ENCODE peak calls at places on chromosome 5, in five cellular contexts. Q is heart right ventricle, S is epithelial cell of proximal tubule, K is AG09309, P is transverse colon. A is an unnamed sample.

GRCh38 chr5:23466401-23466886 is 41.0 kb upstream of the PRDM9 start:
- DNase-seq in K (no peak), Q (no peak), S (peak; percentile 56), P (no peak), A (no peak)

GRCh38 chr5:138610468-138611294 is 35.5 kb upstream of the HSPA9 start:
- DNase-seq in S (no peak), P (no peak), K (no peak), Q (peak; percentile 17), A (no peak)

GRCh38 chr5:6461793-6462650 is 13.4 kb downstream of the UBE2QL1 start:
- DNase-seq in P (no peak), Q (no peak), S (no peak), K (no peak), A (no peak)

GRCh38 chr5:157963244-157963643 is 104.3 kb upstream of the CLINT1 start:
- DNase-seq in Q (no peak), K (no peak), P (no peak), S (no peak), A (no peak)

GRCh38 chr5:131997026-131997726 is 14.3 kb downstream of the ACSL6 start:
- DNase-seq in Q (no peak), P (no peak), S (no peak), K (no peak), A (no peak)

GRCh38 chr5:100900796-100901731 is 2.0 kb downstream of the ST8SIA4 start:
- DNase-seq in K (no peak), P (peak; percentile 81), Q (peak; percentile 76), S (no peak), A (peak; percentile 77)

GRCh38 chr5:133611357-133612020 is 852 bp downstream of the FSTL4 start:
- DNase-seq in Q (no peak), S (no peak), P (no peak), K (no peak), A (no peak)

GRCh38 chr5:113151641-113152040 is 175.0 kb downstream of the DCP2 start:
- DNase-seq in Q (no peak), P (no peak), K (no peak), S (no peak), A (no peak)

GRCh38 chr5:32960340-32961065 is 249.4 kb downstream of the NPR3 start:
- DNase-seq in K (no peak), S (no peak), P (no peak), Q (no peak), A (no peak)

GRCh38 chr5:24633705-24634325 is 11.0 kb downstream of the CDH10 start:
- DNase-seq in S (no peak), Q (no peak), K (no peak), P (no peak), A (no peak)

GRCh38 chr5:173953528-173954090 is 35.4 kb upstream of the C5orf47 start:
- DNase-seq in K (peak; percentile 51), Q (no peak), S (no peak), P (no peak), A (no peak)

GRCh38 chr5:59351076-59351794 is 542.3 kb downstream of the PDE4D start:
- DNase-seq in Q (peak; percentile 48), P (no peak), K (no peak), S (no peak), A (no peak)

GRCh38 chr5:164266571-164266970 is 761.2 kb downstream of the MAT2B start:
- DNase-seq in K (no peak), S (no peak), Q (no peak), P (no peak), A (no peak)

GRCh38 chr5:67375606-67376005 is 179.0 kb upstream of the CD180 start:
- DNase-seq in P (no peak), Q (no peak), S (no peak), K (no peak), A (no peak)

GRCh38 chr5:154302181-154302580 is 111.6 kb downstream of the GALNT10 start:
- DNase-seq in K (no peak), S (no peak), Q (peak; percentile 69), P (no peak), A (no peak)

GRCh38 chr5:176740702-176741565 is 69.4 kb upstream of the UNC5A start:
- DNase-seq in P (no peak), Q (no peak), S (no peak), K (no peak), A (no peak)

GRCh38 chr5:91151947-91152346 is 231.2 kb downstream of the ARRDC3 start:
- DNase-seq in Q (peak; percentile 55), K (peak; percentile 76), P (peak; percentile 25), S (peak; percentile 98), A (peak; percentile 91)

GRCh38 chr5:127400946-127401670 is 110.5 kb downstream of the MEGF10 start:
- DNase-seq in Q (no peak), S (no peak), K (no peak), P (no peak), A (no peak)

GRCh38 chr5:120958877-120959485 is 494.9 kb downstream of the PRR16 start:
- DNase-seq in Q (no peak), P (peak; percentile 20), S (no peak), K (no peak), A (no peak)

GRCh38 chr5:95392593-95393182 is 1.5 kb downstream of the FAM81B start:
- DNase-seq in P (no peak), Q (no peak), K (no peak), S (no peak), A (no peak)

GRCh38 chr5:76610196-76610595 is 13.0 kb downstream of the F2RL2 start:
- DNase-seq in S (no peak), K (no peak), Q (no peak), P (no peak), A (no peak)

GRCh38 chr5:76606665-76607064 is 16.5 kb downstream of the F2RL2 start:
- DNase-seq in P (no peak), Q (no peak), K (no peak), S (no peak), A (no peak)

GRCh38 chr5:76608833-76609232 is 14.4 kb downstream of the F2RL2 start:
- DNase-seq in Q (no peak), S (no peak), K (no peak), P (no peak), A (no peak)

GRCh38 chr5:76604838-76605237 is 18.4 kb downstream of the F2RL2 start:
- DNase-seq in Q (no peak), K (no peak), S (no peak), P (no peak), A (no peak)

GRCh38 chr5:76607353-76607871 is 15.8 kb downstream of the F2RL2 start:
- DNase-seq in P (no peak), K (no peak), Q (no peak), S (no peak), A (no peak)
- H3K4me3 ChIP-seq in P (no peak overlapping the region), K (peak overlapping the region; percentile 18), Q (no peak overlapping the region), S (no peak overlapping the region), A (no peak overlapping the region)

GRCh38 chr5:135040331-135041144 is 6.5 kb upstream of the PITX1 start:
- DNase-seq in Q (no peak), P (no peak), S (no peak), K (no peak), A (no peak)
- H3K4me3 ChIP-seq in Q (no peak overlapping the region), P (no peak overlapping the region), S (no peak overlapping the region), K (no peak overlapping the region), A (no peak overlapping the region)

GRCh38 chr5:57772512-57772911 is 289.9 kb upstream of the ACTBL2 start:
- DNase-seq in K (no peak), S (no peak), P (no peak), Q (no peak), A (no peak)

GRCh38 chr5:57770029-57770428 is 287.4 kb upstream of the ACTBL2 start:
- DNase-seq in Q (no peak), P (no peak), S (no peak), K (no peak), A (no peak)

GRCh38 chr5:57774439-57774838 is 291.8 kb upstream of the ACTBL2 start:
- DNase-seq in K (no peak), S (no peak), Q (no peak), P (no peak), A (no peak)

GRCh38 chr5:57764479-57765089 is 282.0 kb upstream of the ACTBL2 start:
- DNase-seq in Q (no peak), S (no peak), K (no peak), P (no peak), A (no peak)

DNA sequence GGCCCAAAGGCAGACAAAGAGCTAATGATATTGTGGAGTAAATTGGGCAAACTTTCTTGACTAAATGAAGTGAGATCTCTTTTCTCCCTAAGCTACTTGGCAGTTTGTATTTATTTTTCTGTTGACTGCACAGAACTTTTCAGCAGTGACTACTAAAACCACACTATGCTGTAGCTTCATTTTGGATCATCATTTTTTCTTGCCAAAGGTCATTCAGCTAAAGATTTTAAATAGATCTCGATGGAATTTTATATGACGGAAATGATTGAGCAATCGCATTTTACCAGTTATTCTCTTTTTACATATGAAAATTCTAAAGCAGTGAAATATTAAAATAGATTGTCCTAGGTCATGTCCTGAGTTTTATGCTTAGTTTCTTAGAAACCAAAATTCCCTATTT is 286.2 kb upstream of the ACTBL2 start:
- DNase-seq in K (no peak), P (no peak), S (no peak), Q (no peak), A (no peak)
- H3K4me3 ChIP-seq in K (no peak overlapping the region), P (no peak overlapping the region), S (no peak overlapping the region), Q (no peak overlapping the region), A (no peak overlapping the region)

DNA sequence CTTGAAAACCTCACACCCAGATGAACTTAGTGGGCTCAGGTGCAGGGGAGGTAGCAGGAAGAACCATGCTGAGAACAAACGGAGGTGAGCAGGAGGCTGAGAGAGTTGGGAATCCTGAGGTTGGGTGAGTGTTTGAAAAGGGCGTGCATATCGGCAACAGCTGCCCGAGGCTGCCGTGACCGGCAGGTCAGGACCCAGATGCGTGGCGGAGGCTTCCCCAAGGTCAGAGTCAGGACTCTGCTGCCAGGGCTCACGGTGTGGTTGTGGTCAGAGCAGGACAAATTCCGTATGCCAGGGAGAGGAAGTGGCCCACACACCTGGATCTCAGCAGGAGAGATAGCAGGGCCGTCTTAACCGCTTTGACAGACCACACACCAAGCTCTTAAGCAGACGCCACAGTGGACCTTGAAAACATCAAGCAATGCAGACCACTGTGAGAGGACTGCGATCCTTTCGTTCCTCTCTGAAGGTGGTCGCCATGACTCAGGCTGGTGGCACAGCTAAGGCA is 43.1 kb downstream of the ADAMTS16 start:
- DNase-seq in Q (no peak), S (no peak), P (no peak), K (no peak), A (no peak)
- H3K4me3 ChIP-seq in Q (no peak overlapping the region), S (no peak overlapping the region), P (no peak overlapping the region), K (no peak overlapping the region), A (no peak overlapping the region)

GRCh38 chr5:142703153-142703552 is 17.3 kb upstream of the FGF1 start:
- DNase-seq in S (no peak), K (no peak), P (no peak), Q (no peak), A (no peak)
- H3K4me3 ChIP-seq in S (no peak overlapping the region), K (no peak overlapping the region), P (no peak overlapping the region), Q (no peak overlapping the region), A (no peak overlapping the region)

GRCh38 chr5:73446631-73447233 is 1.8 kb downstream of the FOXD1 start:
- DNase-seq in Q (no peak), K (no peak), P (no peak), S (no peak), A (no peak)

GRCh38 chr5:73444499-73445432 is 3.8 kb downstream of the FOXD1 start:
- DNase-seq in K (no peak), Q (no peak), S (no peak), P (no peak), A (no peak)

GRCh38 chr5:73447234-73448071 is 1.1 kb downstream of the FOXD1 start:
- DNase-seq in P (peak; percentile 25), Q (no peak), K (no peak), S (no peak), A (no peak)

GRCh38 chr5:73443725-73444498 is 4.7 kb downstream of the FOXD1 start:
- DNase-seq in K (no peak), P (no peak), Q (no peak), S (no peak), A (no peak)

GRCh38 chr5:73445708-73446630 is 2.6 kb downstream of the FOXD1 start:
- DNase-seq in P (no peak), S (no peak), K (no peak), Q (no peak), A (no peak)
- H3K4me3 ChIP-seq in P (no peak overlapping the region), S (peak overlapping the region; percentile 77), K (peak overlapping the region; percentile 96), Q (no peak overlapping the region), A (no peak overlapping the region)

A was measured in lung.